ENCODE peak calls at places on chromosomes 3 and 15, in seven cellular contexts. D, G, S, J, E, O and X are unnamed samples. For H3K4me1, the result is how much of the 10 kb centered on the place peaks cover.

GRCh38 chr3:123180791-123181190 is 21.0 kb upstream of the SEC22A start:
- DNase-seq in D (no peak), O (no peak), S (no peak), G (no peak), J (no peak), E (no peak), X (no peak)

GRCh38 chr3:103977417-103977816 is 1389.3 kb upstream of the ALCAM start:
- DNase-seq in O (no peak), G (no peak), E (no peak), D (no peak), S (no peak), J (no peak), X (no peak)

GRCh38 chr15:69810441-69811071 is 287.2 kb downstream of the TLE3 start:
- DNase-seq in J (no peak), D (no peak), G (no peak), E (no peak), S (no peak), O (no peak), X (no peak)

GRCh38 chr3:177124882-177125281 is 72.4 kb downstream of the TBL1XR1 start:
- DNase-seq in J (no peak), E (no peak), G (no peak), D (no peak), O (no peak), S (no peak), X (no peak)

GRCh38 chr3:174062923-174063322 is 665.4 kb downstream of the NLGN1 start:
- DNase-seq in O (no peak), E (no peak), S (no peak), G (no peak), J (no peak), D (no peak), X (no peak)

GRCh38 chr15:41259546-41260189 is 28.6 kb downstream of the CHP1 start:
- DNase-seq in O (peak), D (no peak), S (no peak), J (no peak), G (peak), E (no peak), X (no peak)

GRCh38 chr3:37163262-37164020 is 10.9 kb downstream of the LRRFIP2 start:
- DNase-seq in G (no peak), J (no peak), D (no peak), O (no peak), S (no peak), E (no peak), X (no peak)

GRCh38 chr3:52865994-52866393 is 31.2 kb upstream of the MUSTN1 start:
- DNase-seq in S (no peak), D (no peak), O (no peak), E (no peak), J (no peak), G (no peak), X (no peak)

GRCh38 chr3:84066920-84067319 is 891.9 kb upstream of the CADM2 start:
- DNase-seq in S (no peak), D (no peak), G (no peak), E (no peak), J (no peak), O (no peak), X (peak)

GRCh38 chr3:20064796-20065564 is 24.7 kb downstream of the KAT2B start:
- DNase-seq in O (no peak), G (no peak), J (no peak), E (no peak), S (no peak), D (no peak), X (no peak)

GRCh38 chr15:63984331-63984730 is 62.0 kb downstream of the DAPK2 start:
- DNase-seq in O (no peak), D (no peak), E (no peak), J (no peak), S (no peak), G (no peak), X (no peak)
- H3K4me1 ChIP-seq in O (under half), D (under half), E (half or more), J (under half), S (under half), G (under half), X (under half)

GRCh38 chr3:147939425-147940196 is 530.4 kb downstream of the ZIC1 start:
- DNase-seq in G (no peak), J (no peak), E (no peak), O (no peak), D (no peak), S (no peak), X (no peak)
- H3K4me1 ChIP-seq in G (under half), J (under half), E (under half), O (under half), D (under half), S (under half), X (under half)

DNA sequence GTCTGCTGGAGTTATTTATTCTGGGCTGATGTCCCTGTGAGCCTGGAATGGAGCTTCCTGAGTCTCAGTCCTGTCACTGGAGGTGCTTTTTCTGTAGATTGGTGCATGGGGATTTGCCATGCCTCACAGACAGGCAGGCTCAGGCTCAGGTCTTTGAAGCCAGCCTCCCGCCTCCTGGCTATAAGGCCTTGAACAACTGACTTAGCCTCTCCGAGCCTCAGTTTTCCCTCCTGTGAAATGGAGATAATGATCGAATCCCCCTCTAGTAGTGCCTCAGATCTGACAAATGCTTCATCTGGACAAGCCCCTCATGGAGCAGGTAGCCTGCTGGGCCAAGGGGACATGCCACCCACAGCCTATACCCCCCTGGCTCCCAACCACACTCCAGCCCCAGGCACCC is 68.1 kb upstream of the LCTL start:
- DNase-seq in D (no peak), O (no peak), S (no peak), G (no peak), J (no peak), E (no peak), X (no peak)
- H3K4me1 ChIP-seq in D (under half), O (under half), S (under half), G (under half), J (under half), E (under half), X (under half)

GRCh38 chr15:98842192-98842972 is 165.2 kb downstream of the PGPEP1L start:
- DNase-seq in S (no peak), D (no peak), G (no peak), J (no peak), O (no peak), E (no peak), X (no peak)
- H3K4me1 ChIP-seq in S (under half), D (under half), G (under half), J (under half), O (half or more), E (under half), X (under half)